ENCODE peak calls at places on chromosomes 7 and 10, in four cellular contexts. F is neuronal stem cell, Q is SK-N-SH, I is HCT116. T is an unnamed sample.

GRCh38 chr10:66836057-66836456 is 89.8 kb upstream of the LRRTM3 start:
- DNase-seq in F (no peak), Q (no peak), I (no peak), T (no peak)

GRCh38 chr7:5701085-5701914 is 80.2 kb downstream of the RNF216 start:
- DNase-seq in I (no peak), F (no peak), Q (no peak), T (peak; percentile 46)

GRCh38 chr7:240128-240676 is 47.8 kb downstream of the FAM20C start:
- DNase-seq in I (no peak), Q (no peak), F (no peak), T (no peak)

GRCh38 chr7:22248111-22248809 is 108.7 kb downstream of the RAPGEF5 start:
- DNase-seq in I (no peak), F (no peak), Q (no peak), T (no peak)

GRCh38 chr7:119256446-119257131 is 1016.4 kb upstream of the KCND2 start:
- DNase-seq in F (no peak), I (no peak), Q (no peak), T (no peak)

GRCh38 chr7:36605261-36605660 is 119.0 kb downstream of the AOAH start:
- DNase-seq in Q (no peak), I (no peak), F (no peak), T (no peak)

GRCh38 chr10:97538401-97538800 is 34.2 kb upstream of the ANKRD2 start:
- DNase-seq in Q (no peak), F (no peak), I (no peak), T (no peak)

GRCh38 chr7:154858836-154859537 is 143.9 kb downstream of the PAXIP1 start:
- DNase-seq in I (no peak), Q (peak; percentile 45), F (no peak), T (no peak)

GRCh38 chr10:73439055-73439454 is 5.7 kb upstream of the MSS51 start:
- DNase-seq in F (no peak), Q (no peak), I (no peak), T (no peak)
- H3K4me2 ChIP-seq in F (no peak overlapping the region), Q (no peak overlapping the region), I (no peak overlapping the region), T (no peak overlapping the region)

DNA sequence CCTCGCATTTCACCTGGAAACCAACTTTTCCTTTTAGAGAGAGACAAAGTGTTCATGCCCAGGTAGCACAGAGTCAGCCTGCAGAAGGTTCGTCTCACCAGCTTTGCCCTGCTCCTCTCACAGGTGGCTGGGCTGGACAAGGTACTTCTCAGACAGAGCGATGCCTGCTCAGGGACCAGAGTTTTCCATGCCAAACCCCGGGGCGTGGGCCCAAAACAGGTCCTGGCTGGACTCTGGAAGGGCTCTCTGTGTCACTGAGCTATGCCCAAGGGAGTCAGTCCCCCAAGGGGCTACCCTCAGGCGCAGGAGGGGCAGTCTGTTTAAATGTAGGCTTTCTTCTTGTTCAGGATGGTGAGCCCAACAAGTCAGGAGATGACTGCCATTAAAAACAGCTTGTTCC is 55.4 kb upstream of the FIGNL1 start:
- DNase-seq in F (no peak), I (no peak), Q (no peak), T (no peak)
- H3K4me1 ChIP-seq in F (no peaks in the 10 kb centered on the region), I (no peaks in the 10 kb centered on the region), Q (peaks cover 75% of the 10 kb centered on the region), T (no peaks in the 10 kb centered on the region)

GRCh38 chr10:100744980-100745881 is at the start of gene PAX2:
- DNase-seq in F (no peak), Q (peak; percentile 69), I (peak; percentile 42), T (no peak)
- H3K27me3 ChIP-seq in F (peaks cover 97% of the 10 kb centered on the region), Q (peaks cover 98% of the 10 kb centered on the region), I (no peaks in the 10 kb centered on the region), T (no peaks in the 10 kb centered on the region)

DNA sequence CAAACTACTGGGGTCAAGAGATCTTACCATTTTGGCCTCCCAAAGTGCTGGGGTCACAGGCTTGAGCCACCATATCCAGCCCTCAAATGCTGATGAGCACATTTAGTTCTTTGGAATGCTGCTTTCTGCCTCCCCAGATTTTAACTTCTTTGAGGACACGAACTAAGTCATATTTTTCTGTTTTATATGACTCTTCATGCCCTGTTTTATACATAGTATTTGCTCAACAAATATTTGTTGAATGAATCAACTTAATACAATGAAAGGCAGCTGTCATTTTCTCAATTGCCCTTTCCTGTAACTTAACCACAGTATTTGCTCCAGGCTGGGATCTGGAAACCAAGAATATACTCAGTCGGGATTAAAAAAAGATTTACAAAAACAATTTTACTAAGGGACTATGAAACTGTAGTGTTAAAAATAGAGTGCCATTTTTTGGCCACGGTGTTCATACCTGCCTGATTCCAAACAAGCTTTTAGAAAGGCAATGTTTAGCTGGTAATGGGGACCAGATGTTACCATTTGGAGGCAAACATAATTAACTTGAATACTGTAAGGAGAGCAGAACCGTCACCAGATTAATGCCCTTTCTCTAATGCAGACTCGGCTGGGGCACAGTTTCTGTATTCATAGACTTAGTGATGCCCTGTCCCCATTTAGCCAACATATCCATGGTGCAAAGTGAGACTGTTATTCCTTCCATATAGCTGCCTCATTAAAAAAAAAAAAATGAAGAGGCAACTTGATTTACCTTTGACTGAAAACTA is 117.6 kb downstream of the NRP1 start:
- DNase-seq in I (no peak), F (no peak), Q (peak; percentile 56), T (no peak)
- H3K4me2 ChIP-seq in I (no peak overlapping the region), F (no peak overlapping the region), Q (peak overlapping the region; percentile 7), T (no peak overlapping the region)

T was measured in Karpas-422.